ENCODE peak calls at places on chromosomes 7 and 10, in nine cellular contexts. B is nephron progenitor cell, I is body of pancreas, N is sigmoid colon, F is SW 1271, A is M059J, L is globus pallidus, H is GM19239, X is LoVo. O is an unnamed sample.

GRCh38 chr7:26681819-26682418 is 182.5 kb downstream of the SKAP2 start:
- DNase-seq in L (no peak), X (peak; percentile 66), A (peak; percentile 36), H (no peak), F (no peak), N (no peak), I (no peak), B (no peak), O (no peak)

GRCh38 chr7:19235680-19236079 is 90.5 kb upstream of the FERD3L start:
- DNase-seq in H (no peak), A (no peak), X (no peak), I (no peak), B (no peak), L (no peak), F (no peak), N (no peak), O (no peak)

GRCh38 chr7:22787936-22788335 is 34.7 kb downstream of the TOMM7 start:
- DNase-seq in B (no peak), H (no peak), L (peak; percentile 7), N (no peak), I (no peak), F (no peak), X (no peak), A (no peak), O (no peak)

GRCh38 chr10:103852189-103852711 is 3.1 kb downstream of the SH3PXD2A start:
- DNase-seq in L (no peak), B (no peak), H (no peak), N (peak; percentile 83), X (no peak), F (no peak), A (peak; percentile 62), I (no peak), O (no peak)

GRCh38 chr7:131249483-131249882 is 78.2 kb upstream of the MKLN1 start:
- DNase-seq in X (no peak), F (no peak), N (no peak), L (no peak), H (no peak), B (no peak), I (no peak), A (no peak), O (no peak)

GRCh38 chr7:136925049-136925448 is 56.6 kb downstream of the CHRM2 start:
- DNase-seq in I (no peak), F (no peak), B (no peak), N (no peak), L (no peak), H (no peak), X (no peak), A (peak; percentile 63), O (no peak)

GRCh38 chr10:52318136-52318810 is 4.2 kb downstream of the DKK1 start:
- DNase-seq in N (no peak), H (no peak), L (no peak), B (no peak), I (no peak), F (no peak), X (peak; percentile 30), A (peak; percentile 73), O (peak; percentile 5)

GRCh38 chr7:74219416-74219815 is 9.6 kb downstream of the LAT2 start:
- DNase-seq in N (no peak), B (no peak), X (no peak), I (no peak), H (no peak), A (no peak), L (no peak), F (no peak), O (no peak)

GRCh38 chr7:134565643-134566136 is 16.8 kb downstream of the AKR1B15 start:
- DNase-seq in B (no peak), H (no peak), I (no peak), A (peak; percentile 67), L (no peak), N (no peak), F (no peak), X (no peak), O (no peak)

GRCh38 chr7:150823484-150824126 is 23.0 kb downstream of the TMEM176A start:
- DNase-seq in N (no peak), B (no peak), F (no peak), L (no peak), I (no peak), A (no peak), H (no peak), X (no peak), O (no peak)

GRCh38 chr7:108037140-108037539 is 34.2 kb upstream of the LAMB1 start:
- DNase-seq in L (no peak), I (no peak), H (no peak), F (no peak), A (no peak), X (no peak), B (no peak), N (no peak), O (no peak)

GRCh38 chr7:157785486-157786186 is 448.8 kb downstream of the DNAJB6 start:
- DNase-seq in X (no peak), F (no peak), H (no peak), A (no peak), L (no peak), B (no peak), N (no peak), I (no peak), O (no peak)

GRCh38 chr10:4283841-4284610 is 499.0 kb upstream of the KLF6 start:
- DNase-seq in A (peak; percentile 28), L (no peak), I (peak; percentile 34), X (no peak), B (no peak), N (peak; percentile 92), F (no peak), H (no peak), O (no peak)

GRCh38 chr7:101173752-101174244 is 6.3 kb downstream of the NAT16 start:
- DNase-seq in B (peak; percentile 66), L (no peak), F (no peak), A (peak; percentile 66), I (no peak), N (no peak), H (peak; percentile 85), X (peak; percentile 46), O (no peak)

GRCh38 chr10:11288302-11288701 is 270.6 kb downstream of the CELF2 start:
- DNase-seq in L (no peak), H (no peak), A (no peak), I (no peak), B (no peak), F (no peak), N (no peak), X (no peak), O (no peak)

GRCh38 chr7:43791-44540 is 148.4 kb upstream of the FAM20C start:
- DNase-seq in A (no peak), F (no peak), H (no peak), B (no peak), X (no peak), N (no peak), L (no peak), I (peak; percentile 6), O (no peak)

GRCh38 chr7:20783716-20784310 is 2.9 kb downstream of the SP8 start:
- DNase-seq in X (no peak), H (peak; percentile 37), L (no peak), A (peak; percentile 30), B (peak; percentile 56), N (no peak), I (peak; percentile 24), F (no peak), O (no peak)

GRCh38 chr10:74640134-74640533 is 186.3 kb upstream of the KAT6B start:
- DNase-seq in N (no peak), F (no peak), X (peak; percentile 10), H (no peak), A (peak; percentile 29), B (no peak), L (no peak), I (no peak), O (no peak)

GRCh38 chr10:118799779-118800178 is 45.0 kb upstream of the CACUL1 start:
- DNase-seq in F (no peak), H (no peak), I (no peak), N (no peak), X (no peak), L (no peak), A (peak; percentile 85), B (no peak), O (no peak)

O was measured in midbrain.